ENCODE peak calls at places on chromosomes 11 and 22, in five cellular contexts. S is fibroblast of mammary gland, J is right lobe of liver, W is BJ, C is left ventricle myocardium inferior. M is an unnamed sample.
A peak's percentile ranks its signal among the peaks of the same experiment; 100 is the strongest.

GRCh38 chr11:133133053-133133452 is 399.2 kb downstream of the OPCML start:
- DNase-seq in S (no peak), J (no peak), W (no peak), C (no peak), M (no peak)

GRCh38 chr11:130861283-130861682 is 55.0 kb downstream of the SNX19 start:
- DNase-seq in S (no peak), J (no peak), W (no peak), C (no peak), M (no peak)

GRCh38 chr22:37270928-37271650 is 11.2 kb upstream of the CYTH4 start:
- DNase-seq in S (peak; percentile 68), J (peak; percentile 31), W (no peak), C (no peak), M (no peak)

GRCh38 chr11:120660024-120660565 is 148.5 kb downstream of the GRIK4 start:
- DNase-seq in S (peak; percentile 56), J (peak; percentile 60), W (no peak), C (no peak), M (peak; percentile 13)

GRCh38 chr11:28820296-28820989 is 712.3 kb downstream of the METTL15 start:
- DNase-seq in S (no peak), J (no peak), W (no peak), C (no peak), M (no peak)

GRCh38 chr11:2268911-2269600 is 1.3 kb downstream of the ASCL2 start:
- DNase-seq in S (peak; percentile 7), J (peak; percentile 80), W (no peak), C (peak; percentile 51), M (no peak)

GRCh38 chr11:76674517-76675400 is 4.2 kb upstream of the LRRC32 start:
- DNase-seq in S (no peak), J (no peak), W (no peak), C (no peak), M (no peak)

GRCh38 chr11:18696638-18697225 is 1.8 kb upstream of the TMEM86A start:
- DNase-seq in S (peak; percentile 42), J (no peak), W (no peak), C (no peak), M (peak; percentile 9)

GRCh38 chr11:61111786-61112517 is 9.7 kb downstream of the CD5 start:
- DNase-seq in S (no peak), J (peak; percentile 14), W (no peak), C (no peak), M (no peak)

GRCh38 chr11:80632156-80632555 is 1191.3 kb upstream of the TENM4 start:
- DNase-seq in S (no peak), J (no peak), W (no peak), C (no peak), M (no peak)

GRCh38 chr22:47333625-47334024 is 571.2 kb downstream of the TBC1D22A start:
- DNase-seq in S (peak; percentile 75), J (peak; percentile 59), W (no peak), C (no peak), M (peak; percentile 58)

GRCh38 chr22:45580703-45581381 is 78.2 kb downstream of the FBLN1 start:
- DNase-seq in S (no peak), J (no peak), W (no peak), C (no peak), M (no peak)

GRCh38 chr11:73996161-73996747 is 12.6 kb downstream of the UCP3 start:
- DNase-seq in S (no peak), J (no peak), W (no peak), C (no peak), M (no peak)

GRCh38 chr11:105152556-105152955 is 13.0 kb upstream of the CARD18 start:
- DNase-seq in S (peak; percentile 34), J (no peak), W (no peak), C (no peak), M (no peak)

GRCh38 chr11:117232911-117233409 is 489 bp downstream of the RNF214 start:
- DNase-seq in S (no peak), J (peak; percentile 66), W (no peak), C (no peak), M (no peak)

GRCh38 chr22:44801476-44801875 is 49.1 kb downstream of the ARHGAP8 start:
- DNase-seq in S (no peak), J (no peak), W (no peak), C (no peak), M (no peak)

GRCh38 chr11:8089791-8090510 is 8.9 kb downstream of the TUB start:
- DNase-seq in S (no peak), J (no peak), W (no peak), C (no peak), M (no peak)

GRCh38 chr11:13384837-13385417 is 78.1 kb downstream of the BTBD10 start:
- DNase-seq in S (peak; percentile 57), J (no peak), W (no peak), C (no peak), M (peak; percentile 55)

GRCh38 chr11:133934599-133935550 is 21.9 kb downstream of the IGSF9B start:
- DNase-seq in S (peak; percentile 61), J (no peak), W (no peak), C (peak; percentile 65), M (no peak)

GRCh38 chr11:55172734-55173415 is 89.1 kb upstream of the TRIM48 start:
- DNase-seq in S (no peak), J (peak; percentile 20), W (no peak), C (no peak), M (no peak)

GRCh38 chr11:34789196-34789834 is 126.9 kb downstream of the APIP start:
- DNase-seq in S (no peak), J (no peak), W (no peak), C (no peak), M (no peak)

GRCh38 chr11:126474220-126474619 is 118.7 kb downstream of the ST3GAL4 start:
- DNase-seq in S (no peak), J (no peak), W (no peak), C (peak; percentile 36), M (no peak)

GRCh38 chr11:87194985-87195820 is 157.5 kb downstream of the TMEM135 start:
- DNase-seq in S (no peak), J (no peak), W (no peak), C (no peak), M (no peak)
- H3K4me3 ChIP-seq in S (no peak overlapping the region), J (no peak overlapping the region), W (no peak overlapping the region), C (no peak overlapping the region), M (no peak overlapping the region)

DNA sequence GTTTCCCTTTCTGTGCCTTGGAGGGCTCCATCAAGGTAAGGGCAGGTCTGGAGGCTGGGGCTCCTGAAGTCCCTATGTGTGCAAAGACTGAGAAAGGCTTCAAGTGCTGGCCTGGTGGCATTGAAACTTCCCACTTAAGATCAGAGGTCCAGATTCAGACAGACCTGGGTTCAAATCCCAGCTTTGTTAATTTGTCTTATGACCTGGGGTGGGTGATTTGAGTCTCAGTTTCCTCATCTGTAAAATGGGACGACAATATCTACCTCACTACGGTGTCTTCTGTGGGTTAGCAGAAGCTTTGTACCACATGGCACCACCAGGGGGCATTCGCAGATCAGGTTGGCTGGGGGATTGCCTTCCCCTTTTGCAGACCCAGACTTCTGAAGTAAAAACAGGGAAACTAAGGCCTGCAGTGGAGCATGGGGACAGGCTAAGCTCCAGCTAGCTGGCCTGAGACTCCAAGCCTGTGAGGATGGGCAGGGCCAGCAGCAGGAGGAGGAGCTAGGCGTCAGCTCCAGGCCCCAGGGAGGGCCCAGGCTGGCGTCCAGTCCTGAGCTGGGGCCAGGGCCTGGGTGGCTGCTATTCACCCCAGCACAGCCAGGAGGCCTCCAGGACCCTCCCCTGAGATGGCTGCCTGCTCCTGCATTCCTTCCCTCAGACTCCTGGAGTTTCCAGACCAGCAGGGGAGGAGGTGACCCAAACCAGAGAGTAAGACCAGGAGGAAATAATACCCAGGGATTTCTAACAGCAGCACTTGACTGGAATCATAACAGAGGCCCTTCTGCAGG is 1.5 kb downstream of the CASTOR1 start:
- DNase-seq in S (peak; percentile 88), J (peak; percentile 91), W (peak; percentile 57), C (peak; percentile 88), M (peak; percentile 93)
- H3K4me3 ChIP-seq in S (peak overlapping the region; percentile 53), J (peak overlapping the region; percentile 61), W (peak overlapping the region; percentile 71), C (peak overlapping the region; percentile 92), M (peak overlapping the region; percentile 74)

GRCh38 chr22:28498044-28498443 is 181.6 kb downstream of the TTC28 start:
- DNase-seq in S (no peak), J (no peak), W (no peak), C (no peak), M (no peak)

GRCh38 chr22:28500005-28500404 is 179.6 kb downstream of the TTC28 start:
- DNase-seq in S (no peak), J (no peak), W (no peak), C (no peak), M (no peak)

DNA sequence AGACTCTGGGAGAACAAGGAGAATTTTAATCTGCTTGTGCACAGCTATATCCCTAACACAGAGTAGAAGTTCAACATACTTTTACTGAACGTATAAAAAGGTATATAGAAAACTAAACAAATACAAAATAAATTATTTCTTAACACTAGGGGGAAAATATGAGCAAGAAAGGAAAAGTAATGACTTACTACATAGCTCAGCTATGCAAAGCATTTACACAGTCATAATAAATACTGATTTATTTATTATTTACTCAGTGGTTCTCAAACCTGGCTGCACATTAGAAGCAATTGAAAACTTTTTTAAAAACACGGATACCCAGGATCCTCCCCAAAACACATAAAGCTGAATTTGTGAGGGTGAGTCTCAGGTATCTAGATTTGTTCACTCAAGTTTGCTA is 182.5 kb downstream of the TTC28 start:
- DNase-seq in S (no peak), J (no peak), W (no peak), C (no peak), M (no peak)
- H3K4me3 ChIP-seq in S (no peak overlapping the region), J (no peak overlapping the region), W (no peak overlapping the region), C (no peak overlapping the region), M (no peak overlapping the region)

GRCh38 chr22:30238661-30239420 is 7.7 kb downstream of the LIF start:
- DNase-seq in S (peak; percentile 41), J (no peak), W (no peak), C (peak; percentile 60), M (peak; percentile 79)
- H3K4me3 ChIP-seq in S (no peak overlapping the region), J (no peak overlapping the region), W (no peak overlapping the region), C (no peak overlapping the region), M (no peak overlapping the region)

GRCh38 chr11:16408619-16409018 is 52.3 kb upstream of the SOX6 start:
- DNase-seq in S (no peak), J (no peak), W (no peak), C (no peak), M (no peak)
- H3K4me3 ChIP-seq in S (no peak overlapping the region), J (no peak overlapping the region), W (no peak overlapping the region), C (no peak overlapping the region), M (no peak overlapping the region)

GRCh38 chr11:47378011-47378835 is at the start of gene SPI1:
- DNase-seq in S (no peak), J (peak; percentile 81), W (no peak), C (peak; percentile 68), M (no peak)
- H3K4me3 ChIP-seq in S (no peak within 1 kb of the TSS), J (peak within 1 kb of the TSS; percentile 22), W (no peak within 1 kb of the TSS), C (peak within 1 kb of the TSS; percentile 45), M (no peak within 1 kb of the TSS)

GRCh38 chr11:43546561-43547410 is 133.8 kb upstream of the HSD17B12 start:
- DNase-seq in S (no peak), J (no peak), W (no peak), C (no peak), M (no peak)
- H3K4me3 ChIP-seq in S (no peak overlapping the region), J (no peak overlapping the region), W (no peak overlapping the region), C (peak overlapping the region; percentile 57), M (no peak overlapping the region)

GRCh38 chr22:38982008-38982927 is at the start of gene APOBEC3B:
- DNase-seq in S (peak; percentile 87), J (peak; percentile 84), W (peak; percentile 48), C (peak; percentile 54), M (peak; percentile 93)

GRCh38 chr22:38986629-38987028 is 4.5 kb downstream of the APOBEC3B start:
- DNase-seq in S (no peak), J (peak; percentile 22), W (no peak), C (no peak), M (no peak)

GRCh38 chr22:38981005-38981658 is 1.0 kb upstream of the APOBEC3B start:
- DNase-seq in S (peak; percentile 5), J (peak; percentile 37), W (no peak), C (no peak), M (no peak)

GRCh38 chr22:38984224-38984623 is 2.1 kb downstream of the APOBEC3B start:
- DNase-seq in S (no peak), J (no peak), W (no peak), C (no peak), M (no peak)

GRCh38 chr22:38981659-38982007 is 514 bp upstream of the APOBEC3B start:
- DNase-seq in S (no peak), J (peak; percentile 52), W (no peak), C (no peak), M (peak; percentile 8)
- H3K4me3 ChIP-seq in S (no peak overlapping the region), J (no peak overlapping the region), W (peak overlapping the region; percentile 9), C (peak overlapping the region; percentile 60), M (no peak overlapping the region)